ENCODE peak calls at places on chromosomes 6 and 20, in nine cellular contexts. I is WTC11, D is HepG2, V is H1, E is A549, C is endothelial cell of umbilical vein, Z is HCT116, Q is SK-N-SH, S is K562. O is an unnamed sample.

GRCh38 chr6:4912559-4912958 is 91.3 kb downstream of the RPP40 start:
- DNase-seq in E (no peak), Z (no peak), D (no peak), V (peak; percentile 49), C (no peak), Q (no peak), I (no peak), S (no peak), O (no peak)

GRCh38 chr6:149140910-149141290 is 176.6 kb upstream of the TAB2 start:
- DNase-seq in D (no peak), Z (no peak), S (no peak), C (peak; percentile 26), I (no peak), Q (no peak), V (no peak), E (no peak), O (no peak)

GRCh38 chr6:157602521-157603288 is 220.3 kb upstream of the SNX9 start:
- DNase-seq in C (no peak), V (no peak), D (no peak), Q (no peak), I (no peak), E (no peak), S (no peak), Z (no peak), O (no peak)

GRCh38 chr6:167858086-167858591 is 31.4 kb downstream of the AFDN start:
- DNase-seq in I (no peak), D (no peak), S (no peak), E (no peak), Z (no peak), V (no peak), Q (peak; percentile 8), C (peak; percentile 36), O (no peak)

GRCh38 chr20:58893355-58894151 is 41.0 kb downstream of the GNAS start:
- DNase-seq in V (no peak), I (no peak), E (no peak), Q (no peak), Z (no peak), D (no peak), C (no peak), S (no peak), O (peak; percentile 39)

GRCh38 chr20:64157878-64158277 is 6.4 kb upstream of the MYT1 start:
- DNase-seq in I (no peak), S (no peak), Z (no peak), V (no peak), C (no peak), D (no peak), Q (no peak), E (no peak), O (no peak)

GRCh38 chr20:8721098-8721497 is 347.8 kb upstream of the PLCB4 start:
- DNase-seq in D (peak; percentile 71), I (peak; percentile 40), Z (peak; percentile 18), Q (peak; percentile 42), S (no peak), V (no peak), E (peak; percentile 13), C (peak; percentile 72), O (peak; percentile 76)

GRCh38 chr6:77457720-77458349 is 5.5 kb downstream of the HTR1B start:
- DNase-seq in Z (peak; percentile 84), S (peak; percentile 24), D (peak; percentile 45), E (peak; percentile 31), C (peak; percentile 93), Q (peak; percentile 68), V (peak; percentile 84), I (peak; percentile 85), O (peak; percentile 65)

GRCh38 chr6:53069431-53069830 is 4.2 kb downstream of the FBXO9 start:
- DNase-seq in Z (no peak), E (no peak), C (no peak), S (no peak), D (no peak), Q (no peak), V (no peak), I (no peak), O (no peak)

GRCh38 chr6:105321207-105321606 is 81.7 kb downstream of the PREP start:
- DNase-seq in S (no peak), I (no peak), D (no peak), Z (no peak), E (no peak), V (no peak), C (no peak), Q (no peak), O (no peak)

GRCh38 chr6:160766657-160767018 is 64.6 kb downstream of the PLG start:
- DNase-seq in E (no peak), I (no peak), S (no peak), C (no peak), D (no peak), V (no peak), Z (no peak), Q (no peak), O (no peak)

GRCh38 chr6:116764961-116765841 is at the start of gene FAM162B:
- DNase-seq in E (no peak), V (peak; percentile 75), Z (no peak), S (no peak), Q (peak; percentile 69), C (peak; percentile 36), I (peak; percentile 67), D (peak; percentile 2), O (no peak)

GRCh38 chr20:53581444-53582311 is 12.0 kb downstream of the ZNF217 start:
- DNase-seq in V (no peak), E (no peak), I (no peak), C (no peak), D (no peak), Q (no peak), Z (no peak), S (no peak), O (peak; percentile 10)

GRCh38 chr6:135182120-135182992 is 1.2 kb downstream of the MYB start:
- DNase-seq in Q (peak; percentile 63), D (no peak), C (peak; percentile 9), I (peak; percentile 36), E (no peak), V (peak; percentile 66), Z (no peak), S (peak; percentile 46), O (peak; percentile 76)

GRCh38 chr20:34884260-34884659 is 7.8 kb downstream of the ACSS2 start:
- DNase-seq in D (no peak), S (no peak), Z (no peak), C (no peak), V (no peak), Q (no peak), E (no peak), I (no peak), O (no peak)

GRCh38 chr6:47439348-47439668 is 38.3 kb upstream of the CD2AP start:
- DNase-seq in E (no peak), I (no peak), D (no peak), S (no peak), Q (no peak), Z (no peak), C (no peak), V (no peak), O (no peak)

GRCh38 chr6:11952291-11952690 is 59.8 kb upstream of the HIVEP1 start:
- DNase-seq in V (no peak), Z (no peak), E (no peak), C (no peak), D (no peak), I (no peak), Q (no peak), S (no peak), O (no peak)

GRCh38 chr6:28988536-28989415 is 16.3 kb downstream of the ZNF311 start:
- DNase-seq in Z (peak; percentile 73), E (peak; percentile 16), D (no peak), I (peak; percentile 95), S (peak; percentile 62), Q (peak; percentile 47), C (peak; percentile 66), V (peak; percentile 98), O (peak; percentile 95)
- TF ChIP-seq CTCF in Z (peak; percentile 69), E (no peak), D (no peak), I (peak; percentile 73), S (peak; percentile 68), Q (peak; percentile 36), C (peak; percentile 73), V (peak; percentile 85), O (peak; percentile 51)

GRCh38 chr6:152746172-152746553 is 4.4 kb upstream of the VIP start:
- DNase-seq in D (peak; percentile 69), C (no peak), V (no peak), Z (peak; percentile 28), I (no peak), E (peak; percentile 7), S (no peak), Q (no peak), O (no peak)

GRCh38 chr6:152749336-152749735 is 1.3 kb upstream of the VIP start:
- DNase-seq in S (no peak), C (no peak), I (no peak), D (no peak), Z (no peak), V (no peak), Q (peak; percentile 18), E (no peak), O (no peak)

GRCh38 chr6:152750694-152751093 is at the start of gene VIP:
- DNase-seq in D (peak; percentile 35), C (peak; percentile 46), E (no peak), V (peak; percentile 54), Q (no peak), S (no peak), Z (no peak), I (peak; percentile 47), O (peak; percentile 39)

GRCh38 chr6:152748843-152749242 is 1.8 kb upstream of the VIP start:
- DNase-seq in I (no peak), E (no peak), D (no peak), Z (no peak), V (no peak), C (peak; percentile 47), S (no peak), Q (no peak), O (peak; percentile 27)

GRCh38 chr6:152745509-152746171 is 5.0 kb upstream of the VIP start:
- DNase-seq in Z (no peak), D (no peak), Q (no peak), C (no peak), S (no peak), I (no peak), V (no peak), E (no peak), O (no peak)
- TF ChIP-seq MAX in Z (no peak), D (no peak), Q (no peak), C (no peak), S (no peak), I (no peak), V (no peak), E (no peak), O (no peak)

GRCh38 chr6:34213772-34214171 is 22.9 kb upstream of the HMGA1 start:
- DNase-seq in S (no peak), E (no peak), Q (no peak), C (no peak), V (no peak), I (no peak), D (no peak), Z (no peak), O (no peak)
- TF ChIP-seq CTCF in S (no peak), E (no peak), Q (no peak), C (no peak), V (no peak), I (no peak), D (no peak), Z (no peak), O (no peak)

GRCh38 chr6:114100421-114100820 is 129.5 kb upstream of the HDAC2 start:
- DNase-seq in D (no peak), E (no peak), I (no peak), Q (no peak), C (peak; percentile 3), V (no peak), S (no peak), Z (no peak), O (no peak)
- TF ChIP-seq MAX in D (no peak), E (no peak), I (no peak), Q (no peak), C (no peak), V (no peak), S (no peak), Z (no peak), O (no peak)

GRCh38 chr6:31546962-31547726 is at the start of gene NFKBIL1:
- DNase-seq in C (peak; percentile 94), Q (peak; percentile 90), D (peak; percentile 93), Z (peak; percentile 97), E (peak; percentile 85), V (peak; percentile 88), I (peak; percentile 94), S (peak; percentile 92), O (peak; percentile 100)
- TF ChIP-seq CTCF in C (no peak), Q (no peak), D (peak; percentile 36), Z (no peak), E (no peak), V (no peak), I (no peak), S (no peak), O (no peak)

O was measured in NB4.